ENCODE peak calls at places on chromosome 6, in five cellular contexts. Q, Z, J, A and W are unnamed samples.

GRCh38 chr6:37021356-37022129 is 16.1 kb downstream of the FGD2 start:
- DNase-seq in Q (peak; percentile 75), Z (no peak), J (peak; percentile 37), A (peak; percentile 41), W (peak; percentile 43)

GRCh38 chr6:36353411-36353915 is 16.8 kb upstream of the BNIP5 start:
- DNase-seq in Q (no peak), Z (no peak), J (no peak), A (no peak), W (no peak)

GRCh38 chr6:129774697-129775447 is 64.9 kb upstream of the ARHGAP18 start:
- DNase-seq in Q (peak; percentile 81), Z (peak; percentile 73), J (peak; percentile 22), A (peak; percentile 72), W (peak; percentile 77)

GRCh38 chr6:89657445-89658158 is 19.1 kb upstream of the LYRM2 start:
- DNase-seq in Q (no peak), Z (no peak), J (no peak), A (no peak), W (no peak)

GRCh38 chr6:136823128-136823660 is 802 bp downstream of the PEX7 start:
- DNase-seq in Q (no peak), Z (no peak), J (no peak), A (peak; percentile 61), W (no peak)

GRCh38 chr6:72554203-72554564 is 67.7 kb upstream of the KCNQ5 start:
- DNase-seq in Q (peak; percentile 79), Z (no peak), J (no peak), A (no peak), W (no peak)

GRCh38 chr6:152671146-152671545 is 26.6 kb upstream of the MYCT1 start:
- DNase-seq in Q (no peak), Z (no peak), J (no peak), A (no peak), W (no peak)

GRCh38 chr6:33507261-33507660 is 52.9 kb downstream of the ZBTB9 start:
- DNase-seq in Q (peak; percentile 69), Z (no peak), J (no peak), A (no peak), W (no peak)

GRCh38 chr6:66161546-66162108 is 454.6 kb upstream of the EYS start:
- DNase-seq in Q (no peak), Z (no peak), J (no peak), A (no peak), W (no peak)

GRCh38 chr6:165573671-165574070 is 89.4 kb downstream of the PDE10A start:
- DNase-seq in Q (peak; percentile 67), Z (peak; percentile 60), J (no peak), A (no peak), W (peak; percentile 75)

GRCh38 chr6:82720992-82721391 is 344.6 kb downstream of the UBE3D start:
- DNase-seq in Q (no peak), Z (no peak), J (no peak), A (no peak), W (no peak)

GRCh38 chr6:161198176-161198575 is 75.7 kb downstream of the AGPAT4 start:
- DNase-seq in Q (peak; percentile 54), Z (no peak), J (no peak), A (no peak), W (no peak)

DNA sequence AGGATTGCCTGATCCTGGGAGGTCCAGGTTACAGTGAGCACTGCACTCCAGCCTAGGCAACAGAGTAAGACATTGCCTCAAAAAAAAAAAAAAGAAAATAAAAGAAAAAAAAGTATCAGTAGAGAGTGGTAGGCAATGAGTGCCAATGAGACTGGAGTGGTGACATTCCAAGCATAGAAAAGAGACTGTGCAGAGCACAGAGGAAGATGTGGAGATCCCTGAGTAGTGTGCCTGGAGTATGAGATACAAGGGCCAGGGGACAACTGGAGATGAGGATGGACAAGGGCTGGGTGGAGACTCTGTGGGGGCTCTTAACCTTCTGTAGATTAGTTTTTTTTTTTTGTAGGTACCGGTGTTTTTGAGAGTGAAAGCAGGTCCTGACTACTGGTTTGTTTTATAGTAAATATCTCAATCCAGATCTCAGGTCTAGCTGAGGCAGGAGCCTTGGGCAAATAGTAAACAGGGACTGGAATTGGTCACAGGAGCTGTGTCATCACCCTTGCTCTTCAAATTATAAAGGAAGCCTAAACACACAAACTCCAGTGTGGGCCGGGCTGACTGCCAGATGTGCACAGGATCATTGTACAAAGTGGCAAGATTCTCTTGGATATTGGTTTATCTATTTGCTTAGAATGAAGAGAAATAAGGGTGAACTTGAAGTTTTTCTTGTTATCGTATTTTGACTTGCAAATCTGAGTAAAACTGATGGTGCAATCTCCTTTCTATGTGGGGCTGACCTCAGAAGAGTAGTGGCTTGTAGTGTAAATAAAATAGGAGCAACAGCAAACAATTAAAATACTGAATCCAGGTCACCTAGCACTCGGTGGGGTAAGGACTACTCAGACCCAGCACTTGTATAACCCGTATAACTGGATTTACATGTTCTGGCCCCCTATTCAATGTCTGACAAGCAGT is 144.9 kb downstream of the SOX4 start:
- DNase-seq in Q (peak; percentile 93), Z (no peak), J (no peak), A (no peak), W (no peak)
- H3K27ac ChIP-seq in Q (peak overlapping the region; percentile 87), Z (no peak overlapping the region), J (no peak overlapping the region), A (no peak overlapping the region), W (no peak overlapping the region)

GRCh38 chr6:168432196-168432595 is 8.8 kb upstream of the SMOC2 start:
- DNase-seq in Q (no peak), Z (no peak), J (no peak), A (no peak), W (no peak)
- H3K9me3 ChIP-seq in Q (no peaks in the 10 kb centered on the region), Z (no peaks in the 10 kb centered on the region), J (no peaks in the 10 kb centered on the region), A (no peaks in the 10 kb centered on the region), W (no peaks in the 10 kb centered on the region)

GRCh38 chr6:168087436-168088160 is 8.6 kb upstream of the FRMD1 start:
- DNase-seq in Q (no peak), Z (no peak), J (no peak), A (no peak), W (peak; percentile 31)
- H3K4me3 ChIP-seq in Q (no peak overlapping the region), Z (no peak overlapping the region), J (no peak overlapping the region), A (no peak overlapping the region), W (no peak overlapping the region)

GRCh38 chr6:106731144-106731842 is 101.9 kb downstream of the QRSL1 start:
- DNase-seq in Q (peak; percentile 23), Z (peak; percentile 70), J (no peak), A (no peak), W (peak; percentile 81)
- H3K27ac ChIP-seq in Q (peak overlapping the region; percentile 25), Z (peak overlapping the region; percentile 87), J (no peak overlapping the region), A (no peak overlapping the region), W (peak overlapping the region; percentile 89)